ENCODE peak calls at places on chromosomes 16 and 17, in seven cellular contexts. K is GM23248, W is tibial artery, Q is psoas muscle, M is A549, H is upper lobe of right lung, L is cardiac muscle cell. N is an unnamed sample.
A peak's percentile ranks its signal among the peaks of the same experiment; 100 is the strongest.

GRCh38 chr16:66705790-66706505 is 9.4 kb upstream of the CMTM4 start:
- DNase-seq in H (peak; percentile 81), Q (peak; percentile 70), W (peak; percentile 94), L (peak; percentile 58), K (no peak), M (no peak), N (no peak)

GRCh38 chr17:69246726-69247375 is 18.2 kb upstream of the ABCA10 start:
- DNase-seq in K (peak; percentile 69), H (no peak), Q (no peak), W (no peak), M (peak; percentile 55), L (peak; percentile 76), N (peak; percentile 28)

GRCh38 chr17:36777118-36777517 is 160.2 kb upstream of the LHX1 start:
- DNase-seq in K (no peak), L (peak; percentile 39), W (peak; percentile 7), Q (no peak), M (no peak), H (no peak), N (no peak)

GRCh38 chr17:73474370-73474988 is 162.7 kb upstream of the CDC42EP4 start:
- DNase-seq in K (peak; percentile 74), Q (peak; percentile 72), H (peak; percentile 75), L (peak; percentile 83), M (peak; percentile 60), W (peak; percentile 72), N (no peak)

GRCh38 chr16:79871906-79872305 is 271.4 kb upstream of the MAF start:
- DNase-seq in Q (no peak), W (no peak), H (no peak), M (no peak), K (no peak), L (no peak), N (no peak)

GRCh38 chr16:68357521-68357922 is 46.7 kb downstream of the PRMT7 start:
- DNase-seq in L (no peak), W (no peak), H (no peak), M (no peak), K (no peak), Q (no peak), N (no peak)

GRCh38 chr16:64445245-64445644 is 676.6 kb downstream of the CDH11 start:
- DNase-seq in M (no peak), H (no peak), L (no peak), K (no peak), Q (no peak), W (no peak), N (no peak)

GRCh38 chr17:43880420-43880991 is 26.8 kb downstream of the MPP2 start:
- DNase-seq in L (peak; percentile 13), M (peak; percentile 74), H (peak; percentile 71), W (no peak), Q (peak; percentile 80), K (peak; percentile 30), N (peak; percentile 38)

GRCh38 chr16:17503331-17503730 is 32.6 kb upstream of the XYLT1 start:
- DNase-seq in W (no peak), K (no peak), M (no peak), Q (no peak), H (no peak), L (no peak), N (no peak)

GRCh38 chr17:4247361-4247980 is 16.3 kb downstream of the ANKFY1 start:
- DNase-seq in L (no peak), H (no peak), M (no peak), K (no peak), W (no peak), Q (no peak), N (no peak)

GRCh38 chr16:17318200-17318599 is 152.6 kb downstream of the XYLT1 start:
- DNase-seq in L (no peak), Q (no peak), M (peak; percentile 35), H (no peak), K (peak; percentile 67), W (no peak), N (no peak)

GRCh38 chr16:79047337-79047736 is 553.2 kb downstream of the MAF start:
- DNase-seq in K (no peak), H (no peak), Q (no peak), W (no peak), M (peak; percentile 17), L (no peak), N (peak; percentile 26)

GRCh38 chr16:12529582-12529981 is 274.1 kb downstream of the CPPED1 start:
- DNase-seq in K (no peak), L (no peak), H (no peak), W (no peak), M (no peak), Q (no peak), N (no peak)

GRCh38 chr17:41029633-41030245 is at the start of gene KRTAP1-4:
- DNase-seq in W (no peak), M (no peak), K (no peak), L (no peak), Q (no peak), H (no peak), N (no peak)

GRCh38 chr16:57411362-57411976 is 6.9 kb downstream of the CCL17 start:
- DNase-seq in W (no peak), K (no peak), Q (no peak), L (no peak), H (no peak), M (no peak), N (no peak)

GRCh38 chr17:80946449-80946848 is 45.2 kb upstream of the CHMP6 start:
- DNase-seq in W (peak; percentile 50), K (no peak), Q (no peak), H (peak; percentile 33), M (no peak), L (no peak), N (no peak)

GRCh38 chr16:24141917-24142316 is 114.2 kb upstream of the CACNG3 start:
- DNase-seq in M (no peak), W (no peak), L (no peak), K (no peak), H (no peak), Q (no peak), N (no peak)
- H3K27ac ChIP-seq in M (no peak overlapping the region), W (no peak overlapping the region), L (no peak overlapping the region), K (no peak overlapping the region), H (no peak overlapping the region), Q (no peak overlapping the region), N (no peak overlapping the region)

DNA sequence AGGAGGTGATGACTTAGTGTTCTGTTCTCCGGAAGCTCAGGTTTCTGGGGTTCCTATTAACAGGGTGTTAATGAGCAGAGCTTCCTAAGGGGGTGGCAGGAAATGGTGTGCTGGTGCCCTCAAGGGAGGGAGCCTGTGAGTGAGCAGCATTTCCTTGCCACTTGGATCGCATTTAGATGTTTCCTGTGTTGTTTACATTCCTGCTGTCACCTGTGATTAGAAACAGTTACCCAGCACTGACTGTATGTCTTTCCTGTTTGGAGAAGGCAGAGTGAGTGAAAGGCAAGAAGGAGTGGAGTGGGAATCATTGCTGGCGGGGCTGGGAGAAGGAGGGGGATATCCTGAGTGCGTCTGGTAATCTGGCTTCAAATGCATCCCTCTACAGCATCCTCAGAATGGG is 214.6 kb downstream of the CCDC182 start:
- DNase-seq in M (no peak), Q (no peak), K (peak; percentile 11), H (no peak), W (no peak), L (no peak), N (no peak)
- H3K4me1 ChIP-seq in M (peaks cover 83% of the 10 kb centered on the region), Q (peaks cover 6% of the 10 kb centered on the region), K (peaks cover 15% of the 10 kb centered on the region), H (peaks cover 3% of the 10 kb centered on the region), W (no peaks in the 10 kb centered on the region), L (peaks cover 41% of the 10 kb centered on the region), N (peaks cover 12% of the 10 kb centered on the region)

DNA sequence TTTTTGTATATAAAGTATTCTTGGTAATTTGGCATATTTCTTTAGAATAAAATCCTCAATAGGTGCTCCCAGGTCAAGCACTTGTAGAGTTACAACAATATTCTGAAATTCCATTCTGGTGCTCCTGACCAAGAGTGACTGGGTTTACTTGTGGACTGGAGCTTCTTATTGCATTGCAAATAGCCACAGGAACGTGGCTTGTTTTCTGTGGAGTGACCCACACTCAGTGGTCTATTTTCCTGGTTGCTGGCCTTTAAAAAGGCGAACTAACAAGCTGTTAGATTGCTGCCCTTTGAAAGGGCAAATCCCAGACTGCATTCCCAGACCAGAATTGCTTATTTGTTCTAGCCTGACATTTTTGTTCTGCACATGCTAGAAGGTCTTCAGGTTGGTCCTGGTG is 658.8 kb upstream of the GOT2 start:
- DNase-seq in L (no peak), Q (no peak), M (no peak), H (no peak), K (no peak), W (no peak), N (no peak)
- H3K9me3 ChIP-seq in L (no peaks in the 10 kb centered on the region), Q (no peaks in the 10 kb centered on the region), M (no peaks in the 10 kb centered on the region), H (no peaks in the 10 kb centered on the region), K (no peaks in the 10 kb centered on the region), W (no peaks in the 10 kb centered on the region), N (no peaks in the 10 kb centered on the region)

GRCh38 chr16:27462846-27463682 is 61.1 kb downstream of the IL21R start:
- DNase-seq in W (no peak), M (no peak), Q (peak; percentile 44), K (no peak), L (no peak), H (no peak), N (no peak)

GRCh38 chr16:27460213-27460612 is 58.2 kb downstream of the IL21R start:
- DNase-seq in W (no peak), M (no peak), L (no peak), Q (peak; percentile 52), H (no peak), K (no peak), N (no peak)

GRCh38 chr16:27460663-27461482 is 58.9 kb downstream of the IL21R start:
- DNase-seq in H (no peak), W (no peak), M (no peak), K (peak; percentile 50), L (no peak), Q (peak; percentile 83), N (no peak)

GRCh38 chr16:27462200-27462845 is 60.3 kb downstream of the IL21R start:
- DNase-seq in Q (peak; percentile 58), M (no peak), K (no peak), W (no peak), L (no peak), H (no peak), N (no peak)

GRCh38 chr16:27461483-27462171 is 59.7 kb downstream of the IL21R start:
- DNase-seq in K (no peak), W (no peak), H (no peak), L (no peak), M (no peak), Q (peak; percentile 66), N (no peak)
- H3K27ac ChIP-seq in K (no peak overlapping the region), W (no peak overlapping the region), H (peak overlapping the region; percentile 3), L (no peak overlapping the region), M (no peak overlapping the region), Q (peak overlapping the region; percentile 78), N (no peak overlapping the region)

GRCh38 chr17:78714534-78714933 is 67.5 kb downstream of the CYTH1 start:
- DNase-seq in H (no peak), Q (no peak), M (no peak), W (no peak), L (no peak), K (no peak), N (no peak)

GRCh38 chr17:78716814-78717393 is 65.2 kb downstream of the CYTH1 start:
- DNase-seq in Q (peak; percentile 92), H (peak; percentile 82), W (peak; percentile 78), L (peak; percentile 54), M (peak; percentile 71), K (peak; percentile 78), N (no peak)

GRCh38 chr17:78716292-78716691 is 65.8 kb downstream of the CYTH1 start:
- DNase-seq in L (no peak), M (no peak), Q (no peak), K (no peak), W (no peak), H (no peak), N (no peak)

GRCh38 chr17:78715876-78716275 is 66.2 kb downstream of the CYTH1 start:
- DNase-seq in L (no peak), M (no peak), W (no peak), Q (no peak), H (no peak), K (no peak), N (no peak)

GRCh38 chr17:78715000-78715771 is 66.9 kb downstream of the CYTH1 start:
- DNase-seq in K (peak; percentile 27), H (no peak), M (no peak), Q (no peak), L (no peak), W (no peak), N (no peak)
- H3K4me1 ChIP-seq in K (peaks cover 30% of the 10 kb centered on the region), H (peaks cover 63% of the 10 kb centered on the region), M (peaks cover 49% of the 10 kb centered on the region), Q (peaks cover 51% of the 10 kb centered on the region), L (peaks cover 11% of the 10 kb centered on the region), W (no peaks in the 10 kb centered on the region), N (peaks cover 96% of the 10 kb centered on the region)